ENCODE peak calls at places on chromosomes 3 and 15, in nine cellular contexts. One of them, this sample, is unnamed.

GRCh38 chr15:92059036-92059970 is 205.8 kb downstream of the SLCO3A1 start:
- DNase-seq in omental fat pad: no peak
- DNase-seq in stimulated activated CD4-positive, alpha-beta T cell treated with anti-CD3 and anti-CD28 coated beads, Interleukin-15, amount 100 ng/mL, for 1 hour: no peak
- DNase-seq in HuH-7.5: no peak
- DNase-seq in activated T-helper 1 cell treated with anti-CD3 and anti-CD28 coated beads, Interleukin-12 subunit alpha, Interleukin-12 subunit beta, Interleukin-2, Interleukin-4 antibody, amounts not matched to agents 30 ng/mL and 10 ng/mL and 1 ng/mL, durations not matched to agents 14 hours and 24 hours and 36 hours: no peak
- DNase-seq in hypothalamus: no peak
- DNase-seq in H4: no peak
- DNase-seq in hippocampal formation: no peak
- DNase-seq in GM20000: no peak
- DNase-seq in this sample: no peak

GRCh38 chr3:11434017-11434526 is 161.9 kb downstream of the ATG7 start:
- DNase-seq in activated T-helper 1 cell treated with anti-CD3 and anti-CD28 coated beads, Interleukin-12 subunit alpha, Interleukin-12 subunit beta, Interleukin-2, Interleukin-4 antibody, amounts not matched to agents 30 ng/mL and 10 ng/mL and 1 ng/mL, durations not matched to agents 14 hours and 24 hours and 36 hours: no peak
- DNase-seq in H4: no peak
- DNase-seq in GM20000: no peak
- DNase-seq in omental fat pad: no peak
- DNase-seq in stimulated activated CD4-positive, alpha-beta T cell treated with anti-CD3 and anti-CD28 coated beads, Interleukin-15, amount 100 ng/mL, for 1 hour: no peak
- DNase-seq in hippocampal formation: peak; percentile 76
- DNase-seq in hypothalamus: no peak
- DNase-seq in HuH-7.5: no peak
- DNase-seq in this sample: no peak

GRCh38 chr3:51709004-51709420 is 2.1 kb downstream of the GRM2 start:
- DNase-seq in stimulated activated CD4-positive, alpha-beta T cell treated with anti-CD3 and anti-CD28 coated beads, Interleukin-15, amount 100 ng/mL, for 1 hour: no peak
- DNase-seq in hypothalamus: no peak
- DNase-seq in activated T-helper 1 cell treated with anti-CD3 and anti-CD28 coated beads, Interleukin-12 subunit alpha, Interleukin-12 subunit beta, Interleukin-2, Interleukin-4 antibody, amounts not matched to agents 30 ng/mL and 10 ng/mL and 1 ng/mL, durations not matched to agents 14 hours and 24 hours and 36 hours: no peak
- DNase-seq in omental fat pad: no peak
- DNase-seq in GM20000: no peak
- DNase-seq in hippocampal formation: no peak
- DNase-seq in HuH-7.5: peak; percentile 13
- DNase-seq in H4: no peak
- DNase-seq in this sample: no peak

GRCh38 chr15:63488432-63488910 is 15.9 kb upstream of the USP3 start:
- DNase-seq in HuH-7.5: no peak
- DNase-seq in H4: no peak
- DNase-seq in hypothalamus: no peak
- DNase-seq in GM20000: no peak
- DNase-seq in hippocampal formation: no peak
- DNase-seq in omental fat pad: no peak
- DNase-seq in stimulated activated CD4-positive, alpha-beta T cell treated with anti-CD3 and anti-CD28 coated beads, Interleukin-15, amount 100 ng/mL, for 1 hour: no peak
- DNase-seq in activated T-helper 1 cell treated with anti-CD3 and anti-CD28 coated beads, Interleukin-12 subunit alpha, Interleukin-12 subunit beta, Interleukin-2, Interleukin-4 antibody, amounts not matched to agents 30 ng/mL and 10 ng/mL and 1 ng/mL, durations not matched to agents 14 hours and 24 hours and 36 hours: no peak
- DNase-seq in this sample: no peak

GRCh38 chr15:69579950-69580618 is 127.5 kb downstream of the RPLP1 start:
- DNase-seq in hippocampal formation: no peak
- DNase-seq in hypothalamus: no peak
- DNase-seq in stimulated activated CD4-positive, alpha-beta T cell treated with anti-CD3 and anti-CD28 coated beads, Interleukin-15, amount 100 ng/mL, for 1 hour: no peak
- DNase-seq in HuH-7.5: peak; percentile 69
- DNase-seq in activated T-helper 1 cell treated with anti-CD3 and anti-CD28 coated beads, Interleukin-12 subunit alpha, Interleukin-12 subunit beta, Interleukin-2, Interleukin-4 antibody, amounts not matched to agents 30 ng/mL and 10 ng/mL and 1 ng/mL, durations not matched to agents 14 hours and 24 hours and 36 hours: no peak
- DNase-seq in H4: no peak
- DNase-seq in GM20000: no peak
- DNase-seq in omental fat pad: no peak
- DNase-seq in this sample: no peak

GRCh38 chr3:123660276-123660675 is 75.4 kb upstream of the HACD2 start:
- DNase-seq in activated T-helper 1 cell treated with anti-CD3 and anti-CD28 coated beads, Interleukin-12 subunit alpha, Interleukin-12 subunit beta, Interleukin-2, Interleukin-4 antibody, amounts not matched to agents 30 ng/mL and 10 ng/mL and 1 ng/mL, durations not matched to agents 14 hours and 24 hours and 36 hours: no peak
- DNase-seq in H4: no peak
- DNase-seq in omental fat pad: no peak
- DNase-seq in HuH-7.5: no peak
- DNase-seq in stimulated activated CD4-positive, alpha-beta T cell treated with anti-CD3 and anti-CD28 coated beads, Interleukin-15, amount 100 ng/mL, for 1 hour: no peak
- DNase-seq in hypothalamus: no peak
- DNase-seq in GM20000: no peak
- DNase-seq in hippocampal formation: no peak
- DNase-seq in this sample: no peak

GRCh38 chr15:91873133-91873526 is 19.6 kb downstream of the SLCO3A1 start:
- DNase-seq in HuH-7.5: no peak
- DNase-seq in GM20000: no peak
- DNase-seq in hippocampal formation: no peak
- DNase-seq in H4: no peak
- DNase-seq in omental fat pad: no peak
- DNase-seq in hypothalamus: no peak
- DNase-seq in stimulated activated CD4-positive, alpha-beta T cell treated with anti-CD3 and anti-CD28 coated beads, Interleukin-15, amount 100 ng/mL, for 1 hour: no peak
- DNase-seq in activated T-helper 1 cell treated with anti-CD3 and anti-CD28 coated beads, Interleukin-12 subunit alpha, Interleukin-12 subunit beta, Interleukin-2, Interleukin-4 antibody, amounts not matched to agents 30 ng/mL and 10 ng/mL and 1 ng/mL, durations not matched to agents 14 hours and 24 hours and 36 hours: no peak
- DNase-seq in this sample: no peak

GRCh38 chr3:40546811-40547210 is 22.1 kb downstream of the ZNF621 start:
- DNase-seq in hippocampal formation: no peak
- DNase-seq in HuH-7.5: no peak
- DNase-seq in H4: peak; percentile 30
- DNase-seq in stimulated activated CD4-positive, alpha-beta T cell treated with anti-CD3 and anti-CD28 coated beads, Interleukin-15, amount 100 ng/mL, for 1 hour: no peak
- DNase-seq in GM20000: no peak
- DNase-seq in hypothalamus: no peak
- DNase-seq in activated T-helper 1 cell treated with anti-CD3 and anti-CD28 coated beads, Interleukin-12 subunit alpha, Interleukin-12 subunit beta, Interleukin-2, Interleukin-4 antibody, amounts not matched to agents 30 ng/mL and 10 ng/mL and 1 ng/mL, durations not matched to agents 14 hours and 24 hours and 36 hours: no peak
- DNase-seq in omental fat pad: no peak
- DNase-seq in this sample: no peak

GRCh38 chr3:52068055-52068704 is 11.8 kb upstream of the DUSP7 start:
- DNase-seq in omental fat pad: no peak
- DNase-seq in hypothalamus: no peak
- DNase-seq in HuH-7.5: no peak
- DNase-seq in GM20000: no peak
- DNase-seq in hippocampal formation: no peak
- DNase-seq in stimulated activated CD4-positive, alpha-beta T cell treated with anti-CD3 and anti-CD28 coated beads, Interleukin-15, amount 100 ng/mL, for 1 hour: no peak
- DNase-seq in activated T-helper 1 cell treated with anti-CD3 and anti-CD28 coated beads, Interleukin-12 subunit alpha, Interleukin-12 subunit beta, Interleukin-2, Interleukin-4 antibody, amounts not matched to agents 30 ng/mL and 10 ng/mL and 1 ng/mL, durations not matched to agents 14 hours and 24 hours and 36 hours: no peak
- DNase-seq in H4: no peak
- DNase-seq in this sample: no peak

GRCh38 chr15:100727291-100727851 is 125.0 kb downstream of the ASB7 start:
- DNase-seq in HuH-7.5: no peak
- DNase-seq in omental fat pad: no peak
- DNase-seq in stimulated activated CD4-positive, alpha-beta T cell treated with anti-CD3 and anti-CD28 coated beads, Interleukin-15, amount 100 ng/mL, for 1 hour: no peak
- DNase-seq in H4: no peak
- DNase-seq in activated T-helper 1 cell treated with anti-CD3 and anti-CD28 coated beads, Interleukin-12 subunit alpha, Interleukin-12 subunit beta, Interleukin-2, Interleukin-4 antibody, amounts not matched to agents 30 ng/mL and 10 ng/mL and 1 ng/mL, durations not matched to agents 14 hours and 24 hours and 36 hours: no peak
- DNase-seq in GM20000: peak; percentile 2
- DNase-seq in hippocampal formation: no peak
- DNase-seq in hypothalamus: no peak
- DNase-seq in this sample: no peak

GRCh38 chr3:172454180-172454579 is 5.9 kb upstream of the GHSR start:
- DNase-seq in omental fat pad: no peak
- DNase-seq in HuH-7.5: no peak
- DNase-seq in hypothalamus: no peak
- DNase-seq in activated T-helper 1 cell treated with anti-CD3 and anti-CD28 coated beads, Interleukin-12 subunit alpha, Interleukin-12 subunit beta, Interleukin-2, Interleukin-4 antibody, amounts not matched to agents 30 ng/mL and 10 ng/mL and 1 ng/mL, durations not matched to agents 14 hours and 24 hours and 36 hours: no peak
- DNase-seq in GM20000: no peak
- DNase-seq in hippocampal formation: no peak
- DNase-seq in stimulated activated CD4-positive, alpha-beta T cell treated with anti-CD3 and anti-CD28 coated beads, Interleukin-15, amount 100 ng/mL, for 1 hour: no peak
- DNase-seq in H4: no peak
- DNase-seq in this sample: no peak

GRCh38 chr3:44885618-44886017 is 11.2 kb downstream of the TGM4 start:
- DNase-seq in H4: peak; percentile 69
- DNase-seq in hippocampal formation: no peak
- DNase-seq in hypothalamus: no peak
- DNase-seq in omental fat pad: no peak
- DNase-seq in HuH-7.5: no peak
- DNase-seq in GM20000: no peak
- DNase-seq in activated T-helper 1 cell treated with anti-CD3 and anti-CD28 coated beads, Interleukin-12 subunit alpha, Interleukin-12 subunit beta, Interleukin-2, Interleukin-4 antibody, amounts not matched to agents 30 ng/mL and 10 ng/mL and 1 ng/mL, durations not matched to agents 14 hours and 24 hours and 36 hours: no peak
- DNase-seq in stimulated activated CD4-positive, alpha-beta T cell treated with anti-CD3 and anti-CD28 coated beads, Interleukin-15, amount 100 ng/mL, for 1 hour: no peak
- DNase-seq in this sample: no peak

GRCh38 chr15:80856400-80856799 is 77.2 kb downstream of the CEMIP start:
- DNase-seq in hypothalamus: no peak
- DNase-seq in omental fat pad: no peak
- DNase-seq in stimulated activated CD4-positive, alpha-beta T cell treated with anti-CD3 and anti-CD28 coated beads, Interleukin-15, amount 100 ng/mL, for 1 hour: no peak
- DNase-seq in HuH-7.5: no peak
- DNase-seq in GM20000: no peak
- DNase-seq in hippocampal formation: no peak
- DNase-seq in H4: no peak
- DNase-seq in activated T-helper 1 cell treated with anti-CD3 and anti-CD28 coated beads, Interleukin-12 subunit alpha, Interleukin-12 subunit beta, Interleukin-2, Interleukin-4 antibody, amounts not matched to agents 30 ng/mL and 10 ng/mL and 1 ng/mL, durations not matched to agents 14 hours and 24 hours and 36 hours: no peak
- DNase-seq in this sample: no peak

GRCh38 chr15:93987068-93987467 is 244.3 kb upstream of the MCTP2 start:
- DNase-seq in omental fat pad: no peak
- DNase-seq in HuH-7.5: no peak
- DNase-seq in activated T-helper 1 cell treated with anti-CD3 and anti-CD28 coated beads, Interleukin-12 subunit alpha, Interleukin-12 subunit beta, Interleukin-2, Interleukin-4 antibody, amounts not matched to agents 30 ng/mL and 10 ng/mL and 1 ng/mL, durations not matched to agents 14 hours and 24 hours and 36 hours: peak; percentile 23
- DNase-seq in hypothalamus: no peak
- DNase-seq in hippocampal formation: no peak
- DNase-seq in GM20000: no peak
- DNase-seq in H4: no peak
- DNase-seq in stimulated activated CD4-positive, alpha-beta T cell treated with anti-CD3 and anti-CD28 coated beads, Interleukin-15, amount 100 ng/mL, for 1 hour: no peak
- DNase-seq in this sample: no peak

GRCh38 chr15:58078591-58078990 is 13.1 kb upstream of the ALDH1A2 start:
- DNase-seq in activated T-helper 1 cell treated with anti-CD3 and anti-CD28 coated beads, Interleukin-12 subunit alpha, Interleukin-12 subunit beta, Interleukin-2, Interleukin-4 antibody, amounts not matched to agents 30 ng/mL and 10 ng/mL and 1 ng/mL, durations not matched to agents 14 hours and 24 hours and 36 hours: no peak
- DNase-seq in HuH-7.5: no peak
- DNase-seq in hippocampal formation: no peak
- DNase-seq in stimulated activated CD4-positive, alpha-beta T cell treated with anti-CD3 and anti-CD28 coated beads, Interleukin-15, amount 100 ng/mL, for 1 hour: no peak
- DNase-seq in H4: no peak
- DNase-seq in omental fat pad: no peak
- DNase-seq in GM20000: no peak
- DNase-seq in hypothalamus: no peak
- DNase-seq in this sample: no peak

GRCh38 chr15:62449638-62450037 is 284.6 kb upstream of the C2CD4B start:
- DNase-seq in omental fat pad: no peak
- DNase-seq in activated T-helper 1 cell treated with anti-CD3 and anti-CD28 coated beads, Interleukin-12 subunit alpha, Interleukin-12 subunit beta, Interleukin-2, Interleukin-4 antibody, amounts not matched to agents 30 ng/mL and 10 ng/mL and 1 ng/mL, durations not matched to agents 14 hours and 24 hours and 36 hours: no peak
- DNase-seq in HuH-7.5: no peak
- DNase-seq in H4: no peak
- DNase-seq in stimulated activated CD4-positive, alpha-beta T cell treated with anti-CD3 and anti-CD28 coated beads, Interleukin-15, amount 100 ng/mL, for 1 hour: no peak
- DNase-seq in GM20000: no peak
- DNase-seq in hypothalamus: no peak
- DNase-seq in hippocampal formation: no peak
- DNase-seq in this sample: peak; percentile 29

GRCh38 chr3:39882111-39882510 is 72.7 kb downstream of the MYRIP start:
- DNase-seq in stimulated activated CD4-positive, alpha-beta T cell treated with anti-CD3 and anti-CD28 coated beads, Interleukin-15, amount 100 ng/mL, for 1 hour: no peak
- DNase-seq in GM20000: no peak
- DNase-seq in hippocampal formation: no peak
- DNase-seq in activated T-helper 1 cell treated with anti-CD3 and anti-CD28 coated beads, Interleukin-12 subunit alpha, Interleukin-12 subunit beta, Interleukin-2, Interleukin-4 antibody, amounts not matched to agents 30 ng/mL and 10 ng/mL and 1 ng/mL, durations not matched to agents 14 hours and 24 hours and 36 hours: no peak
- DNase-seq in hypothalamus: no peak
- DNase-seq in omental fat pad: no peak
- DNase-seq in H4: no peak
- DNase-seq in HuH-7.5: no peak
- DNase-seq in this sample: no peak

GRCh38 chr3:27714692-27715453 is 7.2 kb downstream of the EOMES start:
- DNase-seq in omental fat pad: no peak
- DNase-seq in hypothalamus: no peak
- DNase-seq in activated T-helper 1 cell treated with anti-CD3 and anti-CD28 coated beads, Interleukin-12 subunit alpha, Interleukin-12 subunit beta, Interleukin-2, Interleukin-4 antibody, amounts not matched to agents 30 ng/mL and 10 ng/mL and 1 ng/mL, durations not matched to agents 14 hours and 24 hours and 36 hours: no peak
- DNase-seq in hippocampal formation: no peak
- DNase-seq in H4: no peak
- DNase-seq in GM20000: peak; percentile 22
- DNase-seq in stimulated activated CD4-positive, alpha-beta T cell treated with anti-CD3 and anti-CD28 coated beads, Interleukin-15, amount 100 ng/mL, for 1 hour: no peak
- DNase-seq in HuH-7.5: no peak
- DNase-seq in this sample: no peak

GRCh38 chr3:132432639-132433038 is 15.3 kb downstream of the DNAJC13 start:
- DNase-seq in activated T-helper 1 cell treated with anti-CD3 and anti-CD28 coated beads, Interleukin-12 subunit alpha, Interleukin-12 subunit beta, Interleukin-2, Interleukin-4 antibody, amounts not matched to agents 30 ng/mL and 10 ng/mL and 1 ng/mL, durations not matched to agents 14 hours and 24 hours and 36 hours: no peak
- DNase-seq in hypothalamus: no peak
- DNase-seq in stimulated activated CD4-positive, alpha-beta T cell treated with anti-CD3 and anti-CD28 coated beads, Interleukin-15, amount 100 ng/mL, for 1 hour: no peak
- DNase-seq in GM20000: no peak
- DNase-seq in omental fat pad: no peak
- DNase-seq in HuH-7.5: no peak
- DNase-seq in hippocampal formation: no peak
- DNase-seq in H4: peak; percentile 74
- DNase-seq in this sample: no peak

GRCh38 chr3:185420762-185421161 is 57.8 kb downstream of the MAP3K13 start:
- DNase-seq in hypothalamus: no peak
- DNase-seq in activated T-helper 1 cell treated with anti-CD3 and anti-CD28 coated beads, Interleukin-12 subunit alpha, Interleukin-12 subunit beta, Interleukin-2, Interleukin-4 antibody, amounts not matched to agents 30 ng/mL and 10 ng/mL and 1 ng/mL, durations not matched to agents 14 hours and 24 hours and 36 hours: no peak
- DNase-seq in hippocampal formation: no peak
- DNase-seq in H4: peak; percentile 81
- DNase-seq in GM20000: no peak
- DNase-seq in omental fat pad: no peak
- DNase-seq in HuH-7.5: no peak
- DNase-seq in stimulated activated CD4-positive, alpha-beta T cell treated with anti-CD3 and anti-CD28 coated beads, Interleukin-15, amount 100 ng/mL, for 1 hour: no peak
- DNase-seq in this sample: peak; percentile 76

GRCh38 chr3:83895892-83896291 is 1062.9 kb upstream of the CADM2 start:
- DNase-seq in hippocampal formation: no peak
- DNase-seq in omental fat pad: no peak
- DNase-seq in H4: no peak
- DNase-seq in GM20000: no peak
- DNase-seq in stimulated activated CD4-positive, alpha-beta T cell treated with anti-CD3 and anti-CD28 coated beads, Interleukin-15, amount 100 ng/mL, for 1 hour: no peak
- DNase-seq in activated T-helper 1 cell treated with anti-CD3 and anti-CD28 coated beads, Interleukin-12 subunit alpha, Interleukin-12 subunit beta, Interleukin-2, Interleukin-4 antibody, amounts not matched to agents 30 ng/mL and 10 ng/mL and 1 ng/mL, durations not matched to agents 14 hours and 24 hours and 36 hours: no peak
- DNase-seq in HuH-7.5: no peak
- DNase-seq in hypothalamus: no peak
- DNase-seq in this sample: no peak

GRCh38 chr15:76333720-76334437 is 2.7 kb upstream of the ISL2 start:
- DNase-seq in hypothalamus: no peak
- DNase-seq in HuH-7.5: peak; percentile 88
- DNase-seq in H4: no peak
- DNase-seq in hippocampal formation: no peak
- DNase-seq in activated T-helper 1 cell treated with anti-CD3 and anti-CD28 coated beads, Interleukin-12 subunit alpha, Interleukin-12 subunit beta, Interleukin-2, Interleukin-4 antibody, amounts not matched to agents 30 ng/mL and 10 ng/mL and 1 ng/mL, durations not matched to agents 14 hours and 24 hours and 36 hours: no peak
- DNase-seq in GM20000: peak; percentile 31
- DNase-seq in stimulated activated CD4-positive, alpha-beta T cell treated with anti-CD3 and anti-CD28 coated beads, Interleukin-15, amount 100 ng/mL, for 1 hour: no peak
- DNase-seq in omental fat pad: no peak
- DNase-seq in this sample: peak; percentile 34

GRCh38 chr3:181692850-181693154 is 18.9 kb upstream of the SOX2 start:
- DNase-seq in activated T-helper 1 cell treated with anti-CD3 and anti-CD28 coated beads, Interleukin-12 subunit alpha, Interleukin-12 subunit beta, Interleukin-2, Interleukin-4 antibody, amounts not matched to agents 30 ng/mL and 10 ng/mL and 1 ng/mL, durations not matched to agents 14 hours and 24 hours and 36 hours: no peak
- DNase-seq in hippocampal formation: no peak
- DNase-seq in H4: no peak
- DNase-seq in hypothalamus: no peak
- DNase-seq in HuH-7.5: no peak
- DNase-seq in stimulated activated CD4-positive, alpha-beta T cell treated with anti-CD3 and anti-CD28 coated beads, Interleukin-15, amount 100 ng/mL, for 1 hour: no peak
- DNase-seq in GM20000: no peak
- DNase-seq in omental fat pad: no peak
- DNase-seq in this sample: no peak

GRCh38 chr3:135513106-135514063 is 452.1 kb upstream of the PPP2R3A start:
- DNase-seq in HuH-7.5: no peak
- DNase-seq in hippocampal formation: no peak
- DNase-seq in stimulated activated CD4-positive, alpha-beta T cell treated with anti-CD3 and anti-CD28 coated beads, Interleukin-15, amount 100 ng/mL, for 1 hour: no peak
- DNase-seq in H4: peak; percentile 98
- DNase-seq in hypothalamus: no peak
- DNase-seq in omental fat pad: no peak
- DNase-seq in activated T-helper 1 cell treated with anti-CD3 and anti-CD28 coated beads, Interleukin-12 subunit alpha, Interleukin-12 subunit beta, Interleukin-2, Interleukin-4 antibody, amounts not matched to agents 30 ng/mL and 10 ng/mL and 1 ng/mL, durations not matched to agents 14 hours and 24 hours and 36 hours: no peak
- DNase-seq in GM20000: no peak
- DNase-seq in this sample: peak; percentile 24